ENCODE peak calls at places on chromosomes 1 and 21, in five cellular contexts. One of them, this sample, is unnamed. For H3K36me3, the result is how much of the 10 kb centered on the place peaks cover.

GRCh38 chr1:30707412-30708360 is 15.7 kb downstream of the MATN1 start:
- DNase-seq in thoracic aorta: no peak
- DNase-seq in keratinocyte: no peak
- DNase-seq in adipocyte: peak
- DNase-seq in PC-9: no peak
- DNase-seq in this sample: no peak

GRCh38 chr1:232982238-232982944 is 32.0 kb downstream of the NTPCR start:
- DNase-seq in thoracic aorta: no peak
- DNase-seq in keratinocyte: no peak
- DNase-seq in adipocyte: peak
- DNase-seq in PC-9: peak
- DNase-seq in this sample: no peak

GRCh38 chr1:29370067-29370466 is 133.7 kb downstream of the PTPRU start:
- DNase-seq in thoracic aorta: no peak
- DNase-seq in keratinocyte: no peak
- DNase-seq in adipocyte: no peak
- DNase-seq in PC-9: no peak
- DNase-seq in this sample: no peak

GRCh38 chr1:177800386-177801058 is 169.3 kb downstream of the SEC16B start:
- DNase-seq in thoracic aorta: no peak
- DNase-seq in keratinocyte: peak
- DNase-seq in adipocyte: peak
- DNase-seq in PC-9: no peak
- DNase-seq in this sample: peak

GRCh38 chr1:88250915-88251314 is 433.2 kb upstream of the PKN2 start:
- DNase-seq in thoracic aorta: no peak
- DNase-seq in keratinocyte: no peak
- DNase-seq in adipocyte: no peak
- DNase-seq in PC-9: no peak
- DNase-seq in this sample: no peak

GRCh38 chr1:201025571-201026002 is 2.1 kb upstream of the KIF21B start:
- DNase-seq in thoracic aorta: no peak
- DNase-seq in keratinocyte: no peak
- DNase-seq in adipocyte: peak
- DNase-seq in PC-9: peak
- DNase-seq in this sample: peak

GRCh38 chr1:93716974-93717373 is 35.3 kb upstream of the BCAR3 start:
- DNase-seq in thoracic aorta: no peak
- DNase-seq in keratinocyte: peak
- DNase-seq in adipocyte: no peak
- DNase-seq in PC-9: peak
- DNase-seq in this sample: no peak

GRCh38 chr21:35940074-35940927 is 120.0 kb downstream of the SETD4 start:
- DNase-seq in thoracic aorta: no peak
- DNase-seq in keratinocyte: no peak
- DNase-seq in adipocyte: peak
- DNase-seq in PC-9: no peak
- DNase-seq in this sample: no peak

GRCh38 chr1:201556841-201557571 is 18.1 kb downstream of the NAV1 start:
- DNase-seq in thoracic aorta: no peak
- DNase-seq in keratinocyte: no peak
- DNase-seq in adipocyte: peak
- DNase-seq in PC-9: no peak
- DNase-seq in this sample: no peak

GRCh38 chr1:179815642-179816041 is 62.0 kb downstream of the TOR1AIP2 start:
- DNase-seq in thoracic aorta: no peak
- DNase-seq in keratinocyte: no peak
- DNase-seq in adipocyte: no peak
- DNase-seq in PC-9: no peak
- DNase-seq in this sample: no peak

GRCh38 chr1:11944358-11944981 is 10.0 kb downstream of the PLOD1 start:
- DNase-seq in thoracic aorta: no peak
- DNase-seq in keratinocyte: no peak
- DNase-seq in adipocyte: no peak
- DNase-seq in PC-9: no peak
- DNase-seq in this sample: no peak

GRCh38 chr1:221742555-221743415 is 896 bp upstream of the DUSP10 start:
- DNase-seq in thoracic aorta: peak
- DNase-seq in keratinocyte: no peak
- DNase-seq in adipocyte: peak
- DNase-seq in PC-9: peak
- DNase-seq in this sample: no peak

GRCh38 chr1:177425241-177425640 is 254.5 kb downstream of the BRINP2 start:
- DNase-seq in thoracic aorta: no peak
- DNase-seq in keratinocyte: no peak
- DNase-seq in adipocyte: no peak
- DNase-seq in PC-9: no peak
- DNase-seq in this sample: no peak

GRCh38 chr1:7898962-7899361 is 41.7 kb downstream of the TNFRSF9 start:
- DNase-seq in thoracic aorta: no peak
- DNase-seq in keratinocyte: no peak
- DNase-seq in adipocyte: no peak
- DNase-seq in PC-9: no peak
- DNase-seq in this sample: no peak

GRCh38 chr1:30450818-30451233 is 272.6 kb downstream of the MATN1 start:
- DNase-seq in thoracic aorta: no peak
- DNase-seq in keratinocyte: no peak
- DNase-seq in adipocyte: no peak
- DNase-seq in PC-9: no peak
- DNase-seq in this sample: no peak

GRCh38 chr1:69858534-69858933 is 290.8 kb downstream of the LRRC7 start:
- DNase-seq in thoracic aorta: no peak
- DNase-seq in keratinocyte: no peak
- DNase-seq in adipocyte: no peak
- DNase-seq in PC-9: no peak
- DNase-seq in this sample: no peak

GRCh38 chr1:40696294-40696693 is 4.8 kb downstream of the NFYC start:
- DNase-seq in thoracic aorta: no peak
- DNase-seq in keratinocyte: no peak
- DNase-seq in adipocyte: no peak
- DNase-seq in PC-9: no peak
- DNase-seq in this sample: no peak

GRCh38 chr1:218683224-218683623 is 338.1 kb downstream of the TGFB2 start:
- DNase-seq in thoracic aorta: no peak
- DNase-seq in keratinocyte: no peak
- DNase-seq in adipocyte: no peak
- DNase-seq in PC-9: no peak
- DNase-seq in this sample: no peak

GRCh38 chr1:180912211-180912800 is 391 bp upstream of the KIAA1614 start:
- DNase-seq in thoracic aorta: no peak
- DNase-seq in keratinocyte: no peak
- DNase-seq in adipocyte: peak
- DNase-seq in PC-9: no peak
- DNase-seq in this sample: no peak

GRCh38 chr1:201790261-201790660 is 38.7 kb upstream of the IPO9 start:
- DNase-seq in thoracic aorta: no peak
- DNase-seq in keratinocyte: no peak
- DNase-seq in adipocyte: peak
- DNase-seq in PC-9: no peak
- DNase-seq in this sample: no peak

GRCh38 chr1:206685749-206686485 is 1.2 kb downstream of the MAPKAPK2 start:
- DNase-seq in thoracic aorta: no peak
- DNase-seq in keratinocyte: no peak
- DNase-seq in adipocyte: peak
- DNase-seq in PC-9: peak
- DNase-seq in this sample: peak

GRCh38 chr1:24963099-24963872 is 33.2 kb upstream of the RUNX3 start:
- DNase-seq in thoracic aorta: no peak
- DNase-seq in keratinocyte: no peak
- DNase-seq in adipocyte: no peak
- DNase-seq in PC-9: no peak
- DNase-seq in this sample: no peak

GRCh38 chr1:230801441-230801840 is 54.3 kb downstream of the CAPN9 start:
- DNase-seq in thoracic aorta: no peak
- DNase-seq in keratinocyte: no peak
- DNase-seq in adipocyte: no peak
- DNase-seq in PC-9: no peak
- DNase-seq in this sample: no peak

GRCh38 chr1:207713529-207713928 is 38.3 kb upstream of the CD46 start:
- DNase-seq in thoracic aorta: no peak
- DNase-seq in keratinocyte: no peak
- DNase-seq in adipocyte: no peak
- DNase-seq in PC-9: no peak
- DNase-seq in this sample: no peak

GRCh38 chr1:2558420-2558819 is 2.2 kb downstream of the TNFRSF14 start:
- DNase-seq in thoracic aorta: no peak
- DNase-seq in keratinocyte: no peak
- DNase-seq in adipocyte: no peak
- DNase-seq in PC-9: no peak
- DNase-seq in this sample: no peak

GRCh38 chr1:113109908-113110554 is 37.0 kb downstream of the LRIG2 start:
- DNase-seq in thoracic aorta: no peak
- DNase-seq in keratinocyte: no peak
- DNase-seq in adipocyte: peak
- DNase-seq in PC-9: no peak
- DNase-seq in this sample: no peak

GRCh38 chr1:161119379-161120061 is 1.6 kb downstream of the NIT1 start:
- DNase-seq in thoracic aorta: no peak
- DNase-seq in keratinocyte: peak
- DNase-seq in adipocyte: peak
- DNase-seq in PC-9: peak
- DNase-seq in this sample: no peak

GRCh38 chr1:41954533-41954944 is 35.8 kb upstream of the HIVEP3 start:
- DNase-seq in thoracic aorta: no peak
- DNase-seq in keratinocyte: peak
- DNase-seq in adipocyte: peak
- DNase-seq in PC-9: peak
- DNase-seq in this sample: peak

GRCh38 chr1:156594124-156594678 is 2.6 kb downstream of the NAXE start:
- DNase-seq in thoracic aorta: no peak
- DNase-seq in keratinocyte: no peak
- DNase-seq in adipocyte: no peak
- DNase-seq in PC-9: no peak
- DNase-seq in this sample: no peak

GRCh38 chr1:2003564-2004131 is at the start of gene CFAP74:
- DNase-seq in thoracic aorta: no peak
- DNase-seq in keratinocyte: no peak
- DNase-seq in adipocyte: peak
- DNase-seq in PC-9: no peak
- DNase-seq in this sample: no peak

GRCh38 chr1:55155522-55155921 is 59.6 kb downstream of the USP24 start:
- DNase-seq in thoracic aorta: no peak
- DNase-seq in keratinocyte: no peak
- DNase-seq in adipocyte: no peak
- DNase-seq in PC-9: no peak
- DNase-seq in this sample: no peak

GRCh38 chr1:25568834-25569598 is 25.6 kb downstream of the LDLRAP1 start:
- DNase-seq in thoracic aorta: peak
- DNase-seq in keratinocyte: no peak
- DNase-seq in adipocyte: peak
- DNase-seq in PC-9: peak
- DNase-seq in this sample: peak

GRCh38 chr1:3360646-3361257 is 93.7 kb upstream of the ARHGEF16 start:
- DNase-seq in thoracic aorta: no peak
- DNase-seq in keratinocyte: no peak
- DNase-seq in adipocyte: no peak
- DNase-seq in PC-9: no peak
- DNase-seq in this sample: no peak

GRCh38 chr1:212860713-212861581 is 2.9 kb downstream of the FLVCR1 start:
- DNase-seq in thoracic aorta: no peak
- DNase-seq in keratinocyte: no peak
- DNase-seq in adipocyte: no peak
- DNase-seq in PC-9: no peak
- DNase-seq in this sample: no peak

GRCh38 chr1:212867192-212867591 is 9.1 kb downstream of the FLVCR1 start:
- DNase-seq in thoracic aorta: no peak
- DNase-seq in keratinocyte: no peak
- DNase-seq in adipocyte: no peak
- DNase-seq in PC-9: no peak
- DNase-seq in this sample: no peak

GRCh38 chr1:212858461-212859265 is 588 bp downstream of the FLVCR1 start:
- DNase-seq in thoracic aorta: no peak
- DNase-seq in keratinocyte: no peak
- DNase-seq in adipocyte: peak
- DNase-seq in PC-9: peak
- DNase-seq in this sample: peak

GRCh38 chr1:212862111-212862690 is 4.1 kb downstream of the FLVCR1 start:
- DNase-seq in thoracic aorta: no peak
- DNase-seq in keratinocyte: no peak
- DNase-seq in adipocyte: no peak
- DNase-seq in PC-9: no peak
- DNase-seq in this sample: no peak

DNA sequence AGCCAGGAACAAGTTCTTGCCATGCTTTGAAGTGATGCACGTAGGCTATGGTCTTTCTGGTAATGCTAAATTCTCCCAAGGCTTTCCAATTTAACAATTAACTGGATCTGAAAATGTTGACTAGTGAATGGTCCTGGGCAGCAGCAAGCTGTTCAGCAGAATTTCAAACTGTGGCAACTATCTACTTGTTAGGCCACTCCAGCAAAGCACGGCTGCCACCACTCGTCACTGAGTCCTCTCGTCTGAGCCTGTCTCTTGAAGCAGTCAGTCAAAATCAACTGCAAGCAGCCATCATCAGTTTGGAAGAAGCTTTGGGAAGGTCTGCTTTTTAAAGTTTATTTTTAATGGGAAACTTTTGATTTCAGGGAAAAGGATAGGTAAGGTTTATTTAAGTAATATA is 6.1 kb downstream of the FLVCR1 start:
- DNase-seq in thoracic aorta: no peak
- DNase-seq in keratinocyte: no peak
- DNase-seq in adipocyte: no peak
- DNase-seq in PC-9: no peak
- DNase-seq in this sample: no peak
- H3K36me3 ChIP-seq in thoracic aorta: under half
- H3K36me3 ChIP-seq in keratinocyte: under half
- H3K36me3 ChIP-seq in adipocyte: under half
- H3K36me3 ChIP-seq in PC-9: under half
- H3K36me3 ChIP-seq in this sample: under half

GRCh38 chr1:197137322-197137721 is 9.1 kb downstream of the ASPM start:
- DNase-seq in thoracic aorta: no peak
- DNase-seq in keratinocyte: no peak
- DNase-seq in adipocyte: no peak
- DNase-seq in PC-9: no peak
- DNase-seq in this sample: no peak
- H3K36me3 ChIP-seq in thoracic aorta: under half
- H3K36me3 ChIP-seq in keratinocyte: under half
- H3K36me3 ChIP-seq in adipocyte: under half
- H3K36me3 ChIP-seq in PC-9: under half
- H3K36me3 ChIP-seq in this sample: under half

GRCh38 chr1:235111107-235111506 is 17.5 kb downstream of the TOMM20 start:
- DNase-seq in thoracic aorta: no peak
- DNase-seq in keratinocyte: no peak
- DNase-seq in adipocyte: no peak
- DNase-seq in PC-9: no peak
- DNase-seq in this sample: no peak
- H3K36me3 ChIP-seq in thoracic aorta: under half
- H3K36me3 ChIP-seq in keratinocyte: under half
- H3K36me3 ChIP-seq in adipocyte: half or more
- H3K36me3 ChIP-seq in PC-9: under half
- H3K36me3 ChIP-seq in this sample: under half

DNA sequence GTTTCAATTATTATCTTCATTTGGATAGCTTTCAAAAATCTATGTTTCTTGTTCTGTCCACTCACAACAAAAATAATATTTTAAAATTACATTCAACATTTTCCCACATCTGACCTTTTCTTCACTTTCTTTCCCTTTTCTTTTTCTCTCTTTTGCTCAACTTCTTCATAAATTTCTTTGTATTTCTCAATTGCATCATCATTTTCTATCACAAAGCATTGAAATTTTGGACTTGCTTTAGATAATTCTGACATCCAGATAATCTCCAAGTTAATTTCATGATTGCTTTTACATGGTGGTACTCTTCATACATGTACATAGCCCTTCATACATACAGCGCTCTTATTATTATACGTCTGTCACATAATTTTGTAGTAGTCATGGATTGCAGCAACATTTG is 30.2 kb downstream of the NUF2 start:
- DNase-seq in thoracic aorta: no peak
- DNase-seq in keratinocyte: no peak
- DNase-seq in adipocyte: no peak
- DNase-seq in PC-9: no peak
- DNase-seq in this sample: no peak
- H3K36me3 ChIP-seq in thoracic aorta: under half
- H3K36me3 ChIP-seq in keratinocyte: under half
- H3K36me3 ChIP-seq in adipocyte: under half
- H3K36me3 ChIP-seq in PC-9: under half
- H3K36me3 ChIP-seq in this sample: under half